ENCODE peak calls at places on chromosome 14, in ten cellular contexts. H is CD8-positive, alpha-beta T cell; U is right atrium auricular region; S is endothelial cell; Z is tibial artery; F is lower lobe of right lung; E is psoas muscle; A is brain microvascular endothelial cell; V is body of pancreas; J is astrocyte. R is an unnamed sample.

GRCh38 chr14:75831971-75832370 is 149.8 kb downstream of the TGFB3 start:
- DNase-seq in E (no peak), J (no peak), A (peak), S (no peak), F (no peak), V (peak), H (no peak), Z (no peak), U (no peak), R (no peak)

GRCh38 chr14:71244341-71244740 is 337.1 kb downstream of the PCNX1 start:
- DNase-seq in U (no peak), F (no peak), J (no peak), S (no peak), H (no peak), E (no peak), A (no peak), Z (no peak), V (no peak), R (no peak)

GRCh38 chr14:76090611-76091010 is 61.1 kb upstream of the GPATCH2L start:
- DNase-seq in U (no peak), V (no peak), Z (no peak), H (no peak), J (no peak), S (no peak), A (no peak), E (no peak), F (no peak), R (no peak)

GRCh38 chr14:70622111-70622712 is 19.5 kb upstream of the TTC9 start:
- DNase-seq in Z (no peak), H (peak), S (peak), E (no peak), J (peak), V (peak), F (no peak), U (no peak), A (peak), R (no peak)

GRCh38 chr14:94646481-94646880 is 34.3 kb downstream of the SERPINA3 start:
- DNase-seq in U (peak), V (no peak), Z (no peak), A (peak), S (no peak), E (no peak), J (peak), F (no peak), H (no peak), R (no peak)

GRCh38 chr14:52723514-52724359 is 6.2 kb upstream of the STYX start:
- DNase-seq in H (no peak), J (no peak), A (no peak), F (no peak), S (no peak), V (no peak), U (no peak), Z (no peak), E (no peak), R (no peak)

GRCh38 chr14:24051162-24051788 is 534 bp upstream of the CARMIL3 start:
- DNase-seq in F (no peak), S (no peak), J (no peak), A (no peak), U (no peak), H (no peak), Z (no peak), V (peak), E (no peak), R (no peak)

GRCh38 chr14:68607081-68607851 is 185.6 kb downstream of the ZFP36L1 start:
- DNase-seq in J (no peak), S (peak), H (no peak), Z (peak), A (no peak), V (no peak), E (no peak), U (no peak), F (no peak), R (no peak)

GRCh38 chr14:65303185-65303901 is 109.2 kb upstream of the FUT8 start:
- DNase-seq in F (no peak), S (no peak), E (no peak), A (no peak), U (no peak), Z (no peak), H (no peak), J (peak), V (no peak), R (peak)

GRCh38 chr14:74867673-74868072 is 8.3 kb downstream of the PROX2 start:
- DNase-seq in J (peak), Z (peak), U (peak), V (no peak), A (no peak), S (no peak), H (peak), F (no peak), E (no peak), R (no peak)

GRCh38 chr14:67410313-67410712 is 1.7 kb downstream of the PLEK2 start:
- DNase-seq in E (no peak), A (no peak), U (no peak), J (no peak), H (no peak), S (no peak), Z (no peak), V (no peak), F (no peak), R (no peak)

GRCh38 chr14:102848830-102849521 is 71.7 kb downstream of the TRAF3 start:
- DNase-seq in H (no peak), S (no peak), J (peak), A (no peak), U (no peak), E (peak), Z (peak), F (no peak), V (peak), R (no peak)

GRCh38 chr14:65723348-65723747 is 310.8 kb downstream of the FUT8 start:
- DNase-seq in J (no peak), V (no peak), H (no peak), A (no peak), E (no peak), U (no peak), S (no peak), F (no peak), Z (no peak), R (no peak)

GRCh38 chr14:26163761-26164160 is 434.1 kb downstream of the NOVA1 start:
- DNase-seq in Z (no peak), V (no peak), J (peak), F (no peak), H (no peak), U (no peak), E (no peak), S (peak), A (peak), R (no peak)

GRCh38 chr14:91228112-91229004 is 16.1 kb downstream of the GPR68 start:
- DNase-seq in Z (no peak), F (no peak), V (no peak), A (peak), E (no peak), S (no peak), J (peak), H (peak), U (no peak), R (peak)

GRCh38 chr14:71586131-71586893 is 345.9 kb upstream of the RGS6 start:
- DNase-seq in A (no peak), H (no peak), J (peak), S (no peak), V (no peak), Z (peak), U (peak), F (no peak), E (no peak), R (no peak)

GRCh38 chr14:100522616-100523021 is 64.6 kb downstream of the BEGAIN start:
- DNase-seq in Z (no peak), E (no peak), U (peak), V (no peak), H (no peak), A (no peak), S (no peak), J (no peak), F (no peak), R (no peak)

GRCh38 chr14:32933943-32934890 is 4.5 kb upstream of the NPAS3 start:
- DNase-seq in U (no peak), J (peak), S (peak), V (peak), Z (no peak), A (peak), F (no peak), E (peak), H (no peak), R (no peak)

GRCh38 chr14:73712540-73713141 is 1.5 kb downstream of the PNMA1 start:
- DNase-seq in F (no peak), A (no peak), U (no peak), Z (no peak), V (no peak), E (no peak), H (no peak), S (no peak), J (no peak), R (no peak)

GRCh38 chr14:67420102-67420739 is 8.3 kb upstream of the PLEK2 start:
- DNase-seq in S (peak), Z (no peak), A (no peak), H (peak), E (peak), V (peak), U (no peak), F (no peak), J (no peak), R (no peak)

GRCh38 chr14:22263961-22264360 is 325.1 kb downstream of the DAD1 start:
- DNase-seq in S (no peak), E (no peak), A (no peak), V (no peak), H (no peak), F (no peak), J (peak), Z (no peak), U (no peak), R (no peak)

GRCh38 chr14:75982724-75983358 is 1.0 kb upstream of the TGFB3 start:
- DNase-seq in U (no peak), F (peak), E (peak), A (peak), V (peak), S (no peak), H (no peak), J (no peak), Z (peak), R (no peak)

GRCh38 chr14:95173518-95173917 is 16.2 kb upstream of the DICER1 start:
- DNase-seq in E (no peak), J (no peak), H (no peak), Z (no peak), A (no peak), S (no peak), F (no peak), V (no peak), U (no peak), R (no peak)

DNA sequence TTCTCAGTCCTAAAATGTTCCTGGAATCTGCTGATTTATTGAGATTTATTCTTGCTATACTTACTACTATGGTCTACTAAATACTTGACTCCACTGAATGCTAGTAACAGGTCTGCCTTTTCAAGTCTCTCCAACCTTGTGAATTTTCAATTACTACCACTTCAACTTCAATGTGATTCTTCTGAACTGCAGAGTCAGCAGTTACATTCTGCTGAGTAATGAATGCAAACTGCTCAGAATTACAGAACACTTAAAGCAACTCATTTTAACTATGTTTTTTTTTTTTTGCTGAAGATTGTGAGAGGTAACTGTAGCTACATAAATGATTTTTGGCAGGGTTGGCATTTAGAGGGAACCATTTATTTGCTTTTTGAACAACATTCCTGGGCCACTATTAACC is 41.8 kb downstream of the ARF6 start:
- DNase-seq in H (no peak), Z (no peak), E (no peak), J (no peak), S (no peak), U (no peak), F (no peak), V (no peak), A (no peak), R (no peak)
- TF ChIP-seq CTCF in H (no peak), Z (no peak), E (no peak), J (no peak), S (no peak), U (no peak), F (no peak), V (no peak), A (no peak), R (no peak)

DNA sequence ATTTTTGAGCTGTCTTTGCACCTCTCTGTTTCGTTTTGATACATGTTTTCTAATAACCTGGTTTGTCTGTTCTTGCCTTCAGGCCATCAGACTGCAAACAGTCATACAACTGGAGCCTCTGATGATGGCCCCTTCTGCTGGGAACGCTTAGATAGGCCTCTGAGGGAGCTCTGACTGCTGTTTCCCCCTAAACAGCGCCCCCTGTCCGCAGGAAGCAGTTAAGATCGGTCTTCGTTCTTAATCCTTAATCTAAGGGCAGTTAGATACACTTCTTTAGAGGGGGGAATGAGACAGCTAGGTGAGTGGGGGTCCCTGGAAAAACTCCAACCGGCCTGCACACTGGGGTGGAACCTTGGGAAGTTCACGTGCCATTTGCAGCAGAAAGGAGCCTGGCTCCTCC is 1338.8 kb upstream of the SEL1L start:
- DNase-seq in F (no peak), S (no peak), U (no peak), A (no peak), E (no peak), H (no peak), V (peak), Z (no peak), J (no peak), R (no peak)
- TF ChIP-seq CTCF in F (peak), S (no peak), U (no peak), A (no peak), E (no peak), H (no peak), V (no peak), Z (no peak), J (no peak), R (peak)

GRCh38 chr14:85415015-85415712 is 114.8 kb upstream of the FLRT2 start:
- DNase-seq in V (peak), Z (peak), F (no peak), E (no peak), H (no peak), U (peak), A (peak), S (no peak), J (peak), R (peak)
- TF ChIP-seq CTCF in V (no peak), Z (no peak), F (peak), E (no peak), H (no peak), U (peak), A (peak), S (no peak), J (peak), R (peak)

GRCh38 chr14:99275222-99275584 is 3.2 kb upstream of the BCL11B start:
- DNase-seq in J (no peak), A (no peak), H (no peak), U (no peak), F (no peak), S (no peak), Z (no peak), E (no peak), V (no peak), R (no peak)

GRCh38 chr14:99276482-99276881 is 4.5 kb upstream of the BCL11B start:
- DNase-seq in S (no peak), F (no peak), H (no peak), V (no peak), Z (no peak), U (no peak), E (no peak), A (no peak), J (no peak), R (no peak)

GRCh38 chr14:99273025-99273723 is 1.2 kb upstream of the BCL11B start:
- DNase-seq in E (no peak), J (no peak), U (no peak), H (peak), S (peak), V (no peak), Z (no peak), F (no peak), A (no peak), R (no peak)

GRCh38 chr14:99273724-99274345 is 1.8 kb upstream of the BCL11B start:
- DNase-seq in Z (no peak), A (no peak), H (no peak), J (no peak), V (no peak), E (no peak), S (no peak), F (no peak), U (no peak), R (no peak)

DNA sequence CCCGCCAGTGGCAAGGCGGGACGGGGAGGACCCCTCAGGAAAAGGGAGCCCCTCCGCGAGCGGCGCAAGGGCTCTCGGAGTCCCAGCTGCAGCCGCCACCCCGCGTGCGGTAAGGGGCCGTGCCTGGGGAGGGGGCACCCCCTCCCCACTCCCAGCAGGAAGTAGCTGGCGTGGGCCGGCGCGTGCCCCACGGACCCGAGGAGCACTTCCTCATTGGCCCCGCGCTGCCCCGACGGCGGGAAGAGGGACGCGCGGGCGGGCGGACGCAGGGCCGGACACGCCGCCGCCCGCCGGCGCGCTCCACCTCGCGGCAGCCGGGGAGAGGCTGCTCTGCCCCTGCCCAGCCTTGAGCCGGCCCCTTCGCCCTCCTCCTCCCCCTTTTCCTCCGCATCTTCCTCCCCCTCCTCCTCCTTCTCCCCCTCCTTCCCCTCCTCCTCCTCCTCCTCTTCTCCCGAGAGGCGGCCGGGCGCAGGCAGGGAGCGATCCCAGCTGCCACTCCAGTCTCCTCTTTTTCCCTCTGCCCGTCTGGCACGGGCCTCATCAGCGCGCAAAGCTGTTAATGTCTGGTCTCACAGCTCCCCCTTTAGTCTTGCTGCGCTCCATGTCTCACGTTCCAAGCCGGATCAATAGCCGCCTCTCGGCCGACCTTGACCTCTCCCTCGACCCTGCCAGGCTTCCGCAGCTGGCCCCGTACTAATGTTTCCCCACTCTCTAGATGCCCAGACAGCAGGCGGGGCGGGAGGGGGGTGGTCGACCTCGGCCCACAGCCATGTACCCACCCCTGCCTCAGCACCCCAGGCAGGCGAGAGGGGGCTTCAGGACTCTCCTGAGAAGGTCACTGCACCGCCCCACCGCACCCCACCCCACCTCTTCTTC is 2.6 kb upstream of the BCL11B start:
- DNase-seq in F (no peak), U (no peak), E (peak), J (peak), S (peak), Z (peak), A (peak), V (peak), H (peak), R (peak)
- TF ChIP-seq CTCF in F (peak), U (peak), E (no peak), J (no peak), S (no peak), Z (no peak), A (peak), V (no peak), H (peak), R (peak)

GRCh38 chr14:58367296-58367695 is 28.4 kb upstream of the TOMM20L start:
- DNase-seq in E (no peak), J (no peak), A (no peak), H (no peak), U (no peak), Z (peak), F (no peak), V (peak), S (no peak), R (no peak)

GRCh38 chr14:58362798-58363412 is 32.8 kb upstream of the TOMM20L start:
- DNase-seq in A (no peak), V (no peak), F (no peak), E (no peak), H (no peak), J (peak), Z (no peak), U (no peak), S (no peak), R (peak)
- TF ChIP-seq CTCF in A (peak), V (peak), F (peak), E (peak), H (no peak), J (peak), Z (no peak), U (peak), S (no peak), R (peak)

DNA sequence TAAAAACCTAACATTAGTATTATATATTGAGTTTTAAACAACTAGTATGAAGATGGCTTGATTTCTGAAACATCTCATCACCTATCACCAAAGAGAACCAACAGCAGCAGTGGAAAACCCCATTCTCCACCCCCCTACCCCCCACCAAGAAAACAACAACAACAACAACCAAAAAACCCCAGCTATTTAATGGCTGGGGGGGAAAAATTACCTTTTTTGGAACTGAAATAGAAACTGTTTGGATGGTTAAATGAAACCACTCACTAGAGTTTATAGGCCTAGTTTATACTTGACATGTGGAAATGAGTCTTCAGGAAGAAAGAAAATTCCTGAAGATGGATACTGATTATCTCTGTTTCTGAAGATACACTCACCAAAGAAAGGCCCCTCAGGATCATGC is 30.3 kb downstream of the PPP2R5E start:
- DNase-seq in V (no peak), E (no peak), Z (no peak), F (no peak), J (no peak), H (no peak), A (no peak), S (no peak), U (no peak), R (no peak)
- TF ChIP-seq CTCF in V (no peak), E (no peak), Z (no peak), F (no peak), J (no peak), H (no peak), A (no peak), S (no peak), U (no peak), R (no peak)

GRCh38 chr14:49861581-49861922 is 9.0 kb upstream of the NEMF start:
- DNase-seq in Z (peak), E (peak), U (peak), F (peak), H (peak), S (peak), J (peak), V (peak), A (peak), R (peak)
- TF ChIP-seq CTCF in Z (no peak), E (no peak), U (no peak), F (no peak), H (no peak), S (no peak), J (no peak), V (no peak), A (no peak), R (no peak)

GRCh38 chr14:77603654-77604270 is 12.7 kb downstream of the SPTLC2 start:
- DNase-seq in Z (peak), F (no peak), V (no peak), H (no peak), A (no peak), J (peak), U (no peak), S (no peak), E (peak), R (no peak)
- TF ChIP-seq CTCF in Z (no peak), F (peak), V (no peak), H (no peak), A (peak), J (peak), U (no peak), S (no peak), E (no peak), R (peak)

GRCh38 chr14:50937800-50938199 is 6.5 kb downstream of the PYGL start:
- DNase-seq in S (no peak), J (no peak), F (no peak), A (no peak), H (no peak), E (no peak), U (no peak), Z (no peak), V (no peak), R (no peak)
- TF ChIP-seq CTCF in S (no peak), J (no peak), F (no peak), A (no peak), H (no peak), E (no peak), U (no peak), Z (no peak), V (no peak), R (no peak)

GRCh38 chr14:38808734-38809455 is 294.1 kb downstream of the SEC23A start:
- DNase-seq in U (no peak), V (no peak), E (no peak), A (no peak), S (no peak), F (no peak), H (no peak), Z (no peak), J (no peak), R (no peak)
- TF ChIP-seq CTCF in U (no peak), V (no peak), E (no peak), A (no peak), S (peak), F (no peak), H (no peak), Z (no peak), J (no peak), R (peak)